ENCODE peak calls at places on chromosomes 5 and 9, in four cellular contexts. One of them, this sample, is unnamed.

GRCh38 chr5:1793301-1793740 is 6.3 kb downstream of the MRPL36 start:
- DNase-seq in Calu3: no peak
- DNase-seq in HEK293T: no peak
- DNase-seq in foreskin fibroblast: peak; percentile 32
- DNase-seq in this sample: no peak

GRCh38 chr5:52999357-52999949 is 10.3 kb downstream of the ITGA2 start:
- DNase-seq in Calu3: no peak
- DNase-seq in HEK293T: no peak
- DNase-seq in foreskin fibroblast: peak; percentile 47
- DNase-seq in this sample: no peak

GRCh38 chr5:136042665-136043121 is 13.9 kb downstream of the TGFBI start:
- DNase-seq in Calu3: no peak
- DNase-seq in HEK293T: no peak
- DNase-seq in foreskin fibroblast: no peak
- DNase-seq in this sample: no peak

GRCh38 chr9:118577121-118577520 is 792.1 kb downstream of the BRINP1 start:
- DNase-seq in Calu3: no peak
- DNase-seq in HEK293T: no peak
- DNase-seq in foreskin fibroblast: peak; percentile 26
- DNase-seq in this sample: no peak

GRCh38 chr9:22210936-22211335 is 201.8 kb upstream of the CDKN2B start:
- DNase-seq in Calu3: no peak
- DNase-seq in HEK293T: no peak
- DNase-seq in foreskin fibroblast: no peak
- DNase-seq in this sample: no peak

GRCh38 chr9:112339886-112340285 is 6.5 kb upstream of the PTBP3 start:
- DNase-seq in Calu3: no peak
- DNase-seq in HEK293T: no peak
- DNase-seq in foreskin fibroblast: no peak
- DNase-seq in this sample: no peak

GRCh38 chr9:128419061-128419925 is 1.4 kb upstream of the CERCAM start:
- DNase-seq in Calu3: no peak
- DNase-seq in HEK293T: peak; percentile 60
- DNase-seq in foreskin fibroblast: no peak
- DNase-seq in this sample: peak; percentile 63

GRCh38 chr5:74641014-74641777 is 668 bp upstream of the ENC1 start:
- DNase-seq in Calu3: peak; percentile 95
- DNase-seq in HEK293T: peak; percentile 51
- DNase-seq in foreskin fibroblast: peak; percentile 76
- DNase-seq in this sample: peak; percentile 66

GRCh38 chr9:119284118-119284517 is 85.1 kb downstream of the BRINP1 start:
- DNase-seq in Calu3: no peak
- DNase-seq in HEK293T: peak; percentile 9
- DNase-seq in foreskin fibroblast: no peak
- DNase-seq in this sample: peak; percentile 15

GRCh38 chr5:64682608-64683007 is 7.7 kb upstream of the SHISAL2B start:
- DNase-seq in Calu3: no peak
- DNase-seq in HEK293T: no peak
- DNase-seq in foreskin fibroblast: no peak
- DNase-seq in this sample: peak; percentile 60

GRCh38 chr9:126363847-126364671 is 37.4 kb downstream of the MVB12B start:
- DNase-seq in Calu3: no peak
- DNase-seq in HEK293T: no peak
- DNase-seq in foreskin fibroblast: peak; percentile 6
- DNase-seq in this sample: no peak

GRCh38 chr9:106916491-106917235 is 53.7 kb downstream of the ZNF462 start:
- DNase-seq in Calu3: peak; percentile 54
- DNase-seq in HEK293T: no peak
- DNase-seq in foreskin fibroblast: peak; percentile 65
- DNase-seq in this sample: no peak

GRCh38 chr5:15683332-15683731 is 183.4 kb downstream of the FBXL7 start:
- DNase-seq in Calu3: no peak
- DNase-seq in HEK293T: peak; percentile 26
- DNase-seq in foreskin fibroblast: no peak
- DNase-seq in this sample: no peak

GRCh38 chr9:128704356-128704670 is 2.0 kb downstream of the PKN3 start:
- DNase-seq in Calu3: no peak
- DNase-seq in HEK293T: no peak
- DNase-seq in foreskin fibroblast: no peak
- DNase-seq in this sample: no peak

GRCh38 chr9:127347831-127348699 is 48.9 kb upstream of the SLC2A8 start:
- DNase-seq in Calu3: peak; percentile 8
- DNase-seq in HEK293T: no peak
- DNase-seq in foreskin fibroblast: peak; percentile 66
- DNase-seq in this sample: peak; percentile 62

GRCh38 chr9:12699529-12699928 is 6.3 kb downstream of the TYRP1 start:
- DNase-seq in Calu3: no peak
- DNase-seq in HEK293T: no peak
- DNase-seq in foreskin fibroblast: no peak
- DNase-seq in this sample: no peak

GRCh38 chr5:177132504-177133118 is 962 bp upstream of the NSD1 start:
- DNase-seq in Calu3: no peak
- DNase-seq in HEK293T: no peak
- DNase-seq in foreskin fibroblast: no peak
- DNase-seq in this sample: no peak

GRCh38 chr9:99474186-99474585 is 252.1 kb downstream of the SEC61B start:
- DNase-seq in Calu3: no peak
- DNase-seq in HEK293T: no peak
- DNase-seq in foreskin fibroblast: no peak
- DNase-seq in this sample: no peak

GRCh38 chr5:104344809-104345512 is 782.4 kb upstream of the NUDT12 start:
- DNase-seq in Calu3: no peak
- DNase-seq in HEK293T: no peak
- DNase-seq in foreskin fibroblast: peak; percentile 19
- DNase-seq in this sample: no peak

GRCh38 chr5:33011803-33012202 is 300.7 kb downstream of the NPR3 start:
- DNase-seq in Calu3: no peak
- DNase-seq in HEK293T: no peak
- DNase-seq in foreskin fibroblast: no peak
- DNase-seq in this sample: no peak

GRCh38 chr5:52283221-52283620 is 504.5 kb upstream of the ITGA1 start:
- DNase-seq in Calu3: peak; percentile 15
- DNase-seq in HEK293T: no peak
- DNase-seq in foreskin fibroblast: no peak
- DNase-seq in this sample: no peak

GRCh38 chr9:99726758-99727157 is 94.9 kb upstream of the NR4A3 start:
- DNase-seq in Calu3: no peak
- DNase-seq in HEK293T: no peak
- DNase-seq in foreskin fibroblast: no peak
- DNase-seq in this sample: no peak

GRCh38 chr9:22240619-22241018 is 206.0 kb upstream of the DMRTA1 start:
- DNase-seq in Calu3: no peak
- DNase-seq in HEK293T: peak; percentile 46
- DNase-seq in foreskin fibroblast: peak; percentile 32
- DNase-seq in this sample: no peak

GRCh38 chr5:143258559-143259253 is 144.8 kb downstream of the NR3C1 start:
- DNase-seq in Calu3: no peak
- DNase-seq in HEK293T: no peak
- DNase-seq in foreskin fibroblast: no peak
- DNase-seq in this sample: no peak